ENCODE peak calls at places on chromosomes 1 and 21, in four cellular contexts. One of them, this sample, is unnamed.

GRCh38 chr1:228782662-228783414 is 47.6 kb downstream of the RHOU start:
- DNase-seq in heart right ventricle: no peak
- DNase-seq in GM13976: no peak
- DNase-seq in transverse colon: peak; percentile 70
- DNase-seq in this sample: no peak

GRCh38 chr1:56788102-56788501 is 31.1 kb downstream of the FYB2 start:
- DNase-seq in GM13976: no peak
- DNase-seq in heart right ventricle: no peak
- DNase-seq in transverse colon: no peak
- DNase-seq in this sample: no peak

GRCh38 chr21:36542312-36543101 is 62.6 kb upstream of the CLDN14 start:
- DNase-seq in heart right ventricle: no peak
- DNase-seq in transverse colon: peak; percentile 22
- DNase-seq in GM13976: peak; percentile 82
- DNase-seq in this sample: no peak

GRCh38 chr1:26378088-26378878 is 5.7 kb upstream of the ZNF683 start:
- DNase-seq in heart right ventricle: no peak
- DNase-seq in GM13976: peak; percentile 85
- DNase-seq in transverse colon: peak; percentile 35
- DNase-seq in this sample: no peak

GRCh38 chr1:155920717-155921116 is 9.6 kb upstream of the RIT1 start:
- DNase-seq in GM13976: no peak
- DNase-seq in heart right ventricle: no peak
- DNase-seq in transverse colon: no peak
- DNase-seq in this sample: no peak

GRCh38 chr1:163104405-163105099 is 35.4 kb downstream of the RGS4 start:
- DNase-seq in heart right ventricle: no peak
- DNase-seq in transverse colon: no peak
- DNase-seq in GM13976: no peak
- DNase-seq in this sample: no peak

GRCh38 chr1:208538587-208538986 is 294.4 kb upstream of the PLXNA2 start:
- DNase-seq in GM13976: no peak
- DNase-seq in heart right ventricle: no peak
- DNase-seq in transverse colon: no peak
- DNase-seq in this sample: no peak

GRCh38 chr1:229538945-229539344 is 19.6 kb downstream of the ABCB10 start:
- DNase-seq in GM13976: no peak
- DNase-seq in heart right ventricle: no peak
- DNase-seq in transverse colon: no peak
- DNase-seq in this sample: no peak

GRCh38 chr1:17881761-17882160 is 126.6 kb downstream of the ACTL8 start:
- DNase-seq in heart right ventricle: no peak
- DNase-seq in transverse colon: no peak
- DNase-seq in GM13976: no peak
- DNase-seq in this sample: no peak

GRCh38 chr1:32010246-32010645 is 3.4 kb upstream of the KHDRBS1 start:
- DNase-seq in transverse colon: no peak
- DNase-seq in heart right ventricle: no peak
- DNase-seq in GM13976: no peak
- DNase-seq in this sample: no peak

GRCh38 chr21:36705679-36706481 is 7.0 kb downstream of the SIM2 start:
- DNase-seq in transverse colon: no peak
- DNase-seq in GM13976: peak; percentile 33
- DNase-seq in heart right ventricle: no peak
- DNase-seq in this sample: no peak

GRCh38 chr1:203559523-203559922 is 65.6 kb downstream of the OPTC start:
- DNase-seq in heart right ventricle: no peak
- DNase-seq in GM13976: no peak
- DNase-seq in transverse colon: no peak
- DNase-seq in this sample: no peak

GRCh38 chr1:203563291-203563690 is 63.3 kb upstream of the ATP2B4 start:
- DNase-seq in GM13976: no peak
- DNase-seq in heart right ventricle: no peak
- DNase-seq in transverse colon: no peak
- DNase-seq in this sample: no peak

GRCh38 chr1:203567596-203567995 is 59.0 kb upstream of the ATP2B4 start:
- DNase-seq in GM13976: no peak
- DNase-seq in heart right ventricle: no peak
- DNase-seq in transverse colon: no peak
- DNase-seq in this sample: no peak

GRCh38 chr1:203569490-203570318 is 56.9 kb upstream of the ATP2B4 start:
- DNase-seq in heart right ventricle: no peak
- DNase-seq in GM13976: no peak
- DNase-seq in transverse colon: no peak
- DNase-seq in this sample: no peak

DNA sequence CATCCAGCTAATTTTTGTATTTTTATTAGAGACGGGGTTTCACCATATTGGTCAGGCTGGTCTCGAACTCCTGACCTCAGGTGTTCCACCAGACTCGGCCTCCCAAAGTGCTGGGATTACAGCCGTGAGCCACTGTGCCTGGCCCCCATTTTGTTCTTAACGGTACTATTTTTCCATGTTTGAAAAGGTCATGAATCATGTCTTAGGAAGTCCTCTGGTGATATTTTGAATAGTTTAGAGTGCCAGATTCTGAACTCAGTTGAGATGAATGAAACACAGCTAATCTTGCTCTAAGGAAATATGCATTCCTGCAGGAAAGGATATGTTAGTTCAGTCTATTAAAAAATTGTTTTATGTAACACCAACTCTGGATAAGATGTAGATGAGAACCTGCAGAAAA is 62.6 kb upstream of the ATP2B4 start:
- DNase-seq in transverse colon: no peak
- DNase-seq in heart right ventricle: no peak
- DNase-seq in GM13976: no peak
- DNase-seq in this sample: no peak
- TF ChIP-seq CTCF in transverse colon: no peak
- TF ChIP-seq CTCF in heart right ventricle: no peak
- TF ChIP-seq CTCF in GM13976: no peak
- TF ChIP-seq CTCF in this sample: no peak

DNA sequence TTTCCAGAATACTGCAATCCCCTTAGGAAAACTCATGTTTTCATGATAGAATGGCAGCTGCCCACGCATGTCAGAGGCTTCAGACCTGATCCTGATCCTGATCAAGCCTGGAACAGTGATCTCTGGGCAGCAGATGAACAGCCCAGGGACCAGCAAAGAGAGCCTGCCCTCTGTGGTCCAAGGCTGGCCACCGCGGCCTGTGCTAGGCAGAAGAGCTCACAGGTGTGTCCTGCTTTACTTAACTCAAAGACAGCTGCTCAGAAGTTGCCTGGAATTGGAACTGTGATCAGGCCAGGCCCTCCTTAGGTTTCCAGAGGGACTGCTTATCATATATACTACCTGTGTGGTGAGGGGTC is 21.2 kb upstream of the BCAR3 start:
- DNase-seq in heart right ventricle: no peak
- DNase-seq in GM13976: no peak
- DNase-seq in transverse colon: no peak
- DNase-seq in this sample: no peak
- TF ChIP-seq CTCF in heart right ventricle: no peak
- TF ChIP-seq CTCF in GM13976: no peak
- TF ChIP-seq CTCF in transverse colon: no peak
- TF ChIP-seq CTCF in this sample: no peak

DNA sequence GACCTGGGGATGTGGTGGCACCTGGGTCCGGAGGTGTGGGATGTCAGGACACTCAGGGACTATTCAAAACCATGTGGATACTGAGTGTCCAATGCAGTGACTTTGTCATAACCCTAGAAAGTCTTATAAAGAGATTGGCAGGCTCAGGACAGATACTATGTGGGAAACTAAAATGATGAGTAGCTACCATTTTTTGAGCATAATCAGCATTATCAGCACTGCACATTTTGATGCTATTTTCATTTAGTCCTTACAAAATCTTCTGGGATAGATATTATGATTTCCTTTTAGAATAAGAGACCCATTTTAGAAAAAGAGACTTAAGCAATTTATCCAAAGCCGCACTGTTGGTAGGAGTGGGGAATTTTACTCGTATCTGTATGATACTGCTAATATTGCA is 93.4 kb downstream of the DNM3 start:
- DNase-seq in heart right ventricle: no peak
- DNase-seq in transverse colon: no peak
- DNase-seq in GM13976: no peak
- DNase-seq in this sample: no peak
- TF ChIP-seq CTCF in heart right ventricle: no peak
- TF ChIP-seq CTCF in transverse colon: no peak
- TF ChIP-seq CTCF in GM13976: no peak
- TF ChIP-seq CTCF in this sample: no peak

DNA sequence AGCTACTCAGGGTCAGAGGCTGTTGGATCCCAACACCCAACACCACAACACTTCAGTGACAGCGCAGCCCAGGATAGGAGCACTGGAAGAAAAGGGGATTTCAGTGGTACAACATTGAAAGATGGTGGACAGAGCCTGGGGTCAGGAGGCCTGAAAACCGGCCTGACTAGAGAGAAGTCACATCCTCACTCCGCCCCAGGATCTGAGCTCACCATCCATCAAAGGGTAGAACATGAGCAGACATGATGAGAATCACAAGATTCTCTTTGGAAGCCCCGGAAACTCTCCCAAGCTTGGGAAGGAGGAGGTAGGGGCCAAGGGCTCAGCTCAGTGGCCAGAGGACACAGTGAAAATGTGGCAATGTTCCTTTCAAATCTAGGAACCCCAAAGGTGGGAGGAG is 271.3 kb downstream of the NPHP4 start:
- DNase-seq in heart right ventricle: no peak
- DNase-seq in transverse colon: no peak
- DNase-seq in GM13976: no peak
- DNase-seq in this sample: no peak
- TF ChIP-seq CTCF in heart right ventricle: no peak
- TF ChIP-seq CTCF in transverse colon: no peak
- TF ChIP-seq CTCF in GM13976: no peak
- TF ChIP-seq CTCF in this sample: no peak

GRCh38 chr1:180593382-180593781 is 34.6 kb downstream of the OVAAL start:
- DNase-seq in heart right ventricle: no peak
- DNase-seq in GM13976: no peak
- DNase-seq in transverse colon: no peak
- DNase-seq in this sample: no peak

GRCh38 chr1:180586671-180587155 is 27.9 kb downstream of the OVAAL start:
- DNase-seq in heart right ventricle: no peak
- DNase-seq in transverse colon: no peak
- DNase-seq in GM13976: no peak
- DNase-seq in this sample: no peak

GRCh38 chr1:180594723-180595122 is 36.0 kb downstream of the OVAAL start:
- DNase-seq in transverse colon: no peak
- DNase-seq in GM13976: no peak
- DNase-seq in heart right ventricle: no peak
- DNase-seq in this sample: no peak

GRCh38 chr1:180588121-180588520 is 29.4 kb downstream of the OVAAL start:
- DNase-seq in heart right ventricle: no peak
- DNase-seq in transverse colon: no peak
- DNase-seq in GM13976: no peak
- DNase-seq in this sample: no peak

GRCh38 chr1:180590889-180591288 is 32.1 kb downstream of the OVAAL start:
- DNase-seq in heart right ventricle: no peak
- DNase-seq in GM13976: no peak
- DNase-seq in transverse colon: no peak
- DNase-seq in this sample: no peak
- TF ChIP-seq CTCF in heart right ventricle: no peak
- TF ChIP-seq CTCF in GM13976: no peak
- TF ChIP-seq CTCF in transverse colon: no peak
- TF ChIP-seq CTCF in this sample: no peak

GRCh38 chr1:219926363-219926998 is 1.9 kb downstream of the SLC30A10 start:
- DNase-seq in transverse colon: no peak
- DNase-seq in GM13976: no peak
- DNase-seq in heart right ventricle: no peak
- DNase-seq in this sample: no peak

GRCh38 chr1:219931033-219931432 is 2.7 kb upstream of the SLC30A10 start:
- DNase-seq in heart right ventricle: no peak
- DNase-seq in GM13976: no peak
- DNase-seq in transverse colon: no peak
- DNase-seq in this sample: no peak

GRCh38 chr1:219928791-219929118 is 398 bp upstream of the SLC30A10 start:
- DNase-seq in GM13976: no peak
- DNase-seq in heart right ventricle: no peak
- DNase-seq in transverse colon: no peak
- DNase-seq in this sample: no peak

GRCh38 chr1:219927298-219927955 is 930 bp downstream of the SLC30A10 start:
- DNase-seq in heart right ventricle: no peak
- DNase-seq in transverse colon: no peak
- DNase-seq in GM13976: no peak
- DNase-seq in this sample: no peak

GRCh38 chr1:219927956-219928790 is at the start of gene SLC30A10:
- DNase-seq in transverse colon: peak; percentile 57
- DNase-seq in GM13976: peak; percentile 65
- DNase-seq in heart right ventricle: peak; percentile 19
- DNase-seq in this sample: peak; percentile 28
- TF ChIP-seq CTCF in transverse colon: no peak
- TF ChIP-seq CTCF in GM13976: no peak
- TF ChIP-seq CTCF in heart right ventricle: no peak
- TF ChIP-seq CTCF in this sample: no peak

GRCh38 chr1:238690415-238690814 is 696.0 kb upstream of the CHRM3 start:
- DNase-seq in transverse colon: no peak
- DNase-seq in GM13976: no peak
- DNase-seq in heart right ventricle: no peak
- DNase-seq in this sample: no peak
- TF ChIP-seq CTCF in transverse colon: no peak
- TF ChIP-seq CTCF in GM13976: no peak
- TF ChIP-seq CTCF in heart right ventricle: no peak
- TF ChIP-seq CTCF in this sample: no peak

GRCh38 chr1:231000639-231001038 is 21.7 kb downstream of the ARV1 start:
- DNase-seq in GM13976: no peak
- DNase-seq in heart right ventricle: no peak
- DNase-seq in transverse colon: no peak
- DNase-seq in this sample: no peak
- TF ChIP-seq CTCF in GM13976: no peak
- TF ChIP-seq CTCF in heart right ventricle: no peak
- TF ChIP-seq CTCF in transverse colon: no peak
- TF ChIP-seq CTCF in this sample: no peak

GRCh38 chr1:190478193-190479007 is 736 bp upstream of the BRINP3 start:
- DNase-seq in transverse colon: peak; percentile 21
- DNase-seq in heart right ventricle: no peak
- DNase-seq in GM13976: peak; percentile 16
- DNase-seq in this sample: peak; percentile 22
- TF ChIP-seq CTCF in transverse colon: no peak
- TF ChIP-seq CTCF in heart right ventricle: no peak
- TF ChIP-seq CTCF in GM13976: no peak
- TF ChIP-seq CTCF in this sample: no peak

DNA sequence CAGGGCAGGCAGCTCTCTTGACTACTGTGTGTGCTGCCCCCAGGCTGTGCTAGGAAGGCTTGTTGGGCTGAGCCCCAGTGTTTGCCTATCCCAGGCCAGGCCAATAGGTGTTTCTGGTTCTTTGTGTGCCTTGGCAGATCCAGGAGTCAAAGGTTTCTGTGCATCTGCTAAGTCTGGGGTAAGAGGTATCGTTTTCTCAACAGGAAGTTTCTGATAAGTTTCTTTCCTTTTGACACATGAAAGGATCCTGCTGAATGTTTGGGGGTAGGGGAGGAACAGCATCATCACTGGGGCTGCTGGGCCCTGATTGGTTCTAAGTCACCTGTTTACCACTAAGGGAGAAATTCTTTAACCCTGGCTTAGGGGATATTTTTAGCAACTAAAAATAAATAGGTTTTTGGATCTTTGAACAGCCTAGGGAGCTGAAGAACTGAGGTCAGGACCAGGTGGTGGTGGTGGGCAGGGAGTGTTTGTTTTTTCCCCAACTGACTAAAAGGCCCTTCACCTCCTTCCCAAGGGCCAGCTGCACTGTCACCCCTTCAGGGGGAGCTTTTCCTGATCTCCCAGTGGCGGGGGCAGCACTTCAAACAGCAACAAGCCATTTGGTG is 85.1 kb downstream of the KCNN3 start:
- DNase-seq in heart right ventricle: no peak
- DNase-seq in transverse colon: no peak
- DNase-seq in GM13976: peak; percentile 87
- DNase-seq in this sample: no peak
- TF ChIP-seq CTCF in heart right ventricle: no peak
- TF ChIP-seq CTCF in transverse colon: no peak
- TF ChIP-seq CTCF in GM13976: no peak
- TF ChIP-seq CTCF in this sample: no peak

This sample was measured in neural crest cell.